ENCODE peak calls at places on chromosomes 4 and X, in eight cellular contexts. R is GM23248, X is HCT116, S is GM23338, K is PC-3, B is PC-9, G is hepatocyte, C is Karpas-422. F is an unnamed sample. For H3K9me2, the result is how much of the 10 kb centered on the place peaks cover.

GRCh38 chrX:152810403-152810802 is 20.2 kb downstream of the CETN2 start:
- DNase-seq in K (no peak), C (no peak), G (no peak), R (peak), X (no peak), S (peak), B (no peak), F (no peak)

GRCh38 chrX:21700967-21701366 is 42.8 kb upstream of the KLHL34 start:
- DNase-seq in R (no peak), S (no peak), X (no peak), G (no peak), B (no peak), C (no peak), K (no peak), F (no peak)

GRCh38 chrX:41085883-41086626 is 810 bp downstream of the USP9X start:
- DNase-seq in C (peak), B (peak), X (no peak), G (peak), S (peak), R (peak), K (peak), F (peak)

GRCh38 chr4:4651811-4652609 is 110.2 kb upstream of the STX18 start:
- DNase-seq in G (no peak), X (no peak), S (peak), R (no peak), K (no peak), B (no peak), C (no peak), F (no peak)

GRCh38 chr4:675980-676870 is 1.9 kb downstream of the MYL5 start:
- DNase-seq in S (no peak), G (no peak), K (no peak), R (no peak), X (no peak), C (peak), B (no peak), F (peak)

GRCh38 chr4:76606662-76607265 is 171.7 kb downstream of the SHROOM3 start:
- DNase-seq in G (peak), X (no peak), S (no peak), R (peak), K (no peak), C (no peak), B (no peak), F (no peak)

GRCh38 chr4:52704676-52705075 is 45.6 kb upstream of the USP46 start:
- DNase-seq in B (no peak), R (no peak), K (no peak), S (no peak), G (no peak), C (no peak), X (no peak), F (no peak)

GRCh38 chr4:143609492-143609891 is 91.0 kb downstream of the FREM3 start:
- DNase-seq in B (no peak), G (no peak), K (no peak), C (no peak), X (no peak), S (no peak), R (no peak), F (no peak)

GRCh38 chr4:54714631-54715030 is 56.9 kb downstream of the KIT start:
- DNase-seq in B (no peak), S (no peak), C (no peak), K (no peak), G (no peak), R (no peak), X (no peak), F (no peak)

GRCh38 chr4:39320381-39321115 is 45.6 kb downstream of the RFC1 start:
- DNase-seq in G (no peak), S (no peak), K (peak), X (no peak), C (no peak), R (peak), B (no peak), F (no peak)

GRCh38 chrX:21940356-21940829 is at the start of gene SMS:
- DNase-seq in R (peak), K (peak), G (peak), C (peak), S (peak), B (peak), X (no peak), F (peak)

GRCh38 chr4:120008957-120009356 is 57.7 kb downstream of the MAD2L1 start:
- DNase-seq in R (no peak), X (no peak), S (no peak), K (no peak), G (no peak), B (no peak), C (no peak), F (no peak)

GRCh38 chrX:15157624-15158023 is 112.3 kb downstream of the ASB9 start:
- DNase-seq in G (no peak), R (no peak), S (no peak), K (no peak), X (no peak), C (peak), B (no peak), F (no peak)

GRCh38 chr4:89111833-89112563 is 665 bp downstream of the TIGD2 start:
- DNase-seq in S (peak), G (peak), X (no peak), R (peak), B (peak), K (peak), C (peak), F (no peak)

GRCh38 chr4:10364194-10364593 is 93.0 kb downstream of the ZNF518B start:
- DNase-seq in B (no peak), S (no peak), R (no peak), K (no peak), X (no peak), C (no peak), G (no peak), F (no peak)

GRCh38 chr4:8556341-8557150 is 23.6 kb upstream of the GPR78 start:
- DNase-seq in K (no peak), R (peak), G (no peak), B (peak), X (no peak), C (no peak), S (no peak), F (no peak)

GRCh38 chr4:90198086-90198847 is 71.1 kb downstream of the CCSER1 start:
- DNase-seq in R (no peak), K (no peak), G (no peak), B (no peak), S (peak), X (no peak), C (no peak), F (no peak)

GRCh38 chr4:3820806-3821579 is 54.8 kb downstream of the ADRA2C start:
- DNase-seq in C (no peak), R (no peak), S (no peak), G (no peak), X (no peak), B (no peak), K (no peak), F (no peak)

GRCh38 chr4:142815834-142816233 is 30.3 kb downstream of the INPP4B start:
- DNase-seq in S (no peak), K (peak), B (peak), C (no peak), X (peak), G (no peak), R (peak), F (no peak)

GRCh38 chr4:168724243-168724642 is 227.4 kb downstream of the PALLD start:
- DNase-seq in K (no peak), X (no peak), B (no peak), S (no peak), R (no peak), C (no peak), G (no peak), F (no peak)

GRCh38 chr4:168724960-168725359 is 228.1 kb downstream of the PALLD start:
- DNase-seq in G (no peak), R (peak), K (no peak), S (peak), B (no peak), C (no peak), X (no peak), F (no peak)

GRCh38 chr4:168723569-168723968 is 226.7 kb downstream of the PALLD start:
- DNase-seq in C (no peak), S (no peak), G (no peak), K (no peak), B (no peak), X (no peak), R (no peak), F (no peak)

GRCh38 chr4:168723020-168723419 is 226.2 kb downstream of the PALLD start:
- DNase-seq in R (peak), G (no peak), C (no peak), S (no peak), K (peak), B (no peak), X (no peak), F (no peak)

GRCh38 chr4:168725935-168726334 is 229.1 kb downstream of the PALLD start:
- DNase-seq in S (no peak), B (no peak), G (no peak), C (no peak), R (no peak), X (no peak), K (no peak), F (no peak)
- H3K4me2 ChIP-seq in S (no peak), B (no peak), G (no peak), C (no peak), R (no peak), X (no peak), K (no peak), F (no peak)

DNA sequence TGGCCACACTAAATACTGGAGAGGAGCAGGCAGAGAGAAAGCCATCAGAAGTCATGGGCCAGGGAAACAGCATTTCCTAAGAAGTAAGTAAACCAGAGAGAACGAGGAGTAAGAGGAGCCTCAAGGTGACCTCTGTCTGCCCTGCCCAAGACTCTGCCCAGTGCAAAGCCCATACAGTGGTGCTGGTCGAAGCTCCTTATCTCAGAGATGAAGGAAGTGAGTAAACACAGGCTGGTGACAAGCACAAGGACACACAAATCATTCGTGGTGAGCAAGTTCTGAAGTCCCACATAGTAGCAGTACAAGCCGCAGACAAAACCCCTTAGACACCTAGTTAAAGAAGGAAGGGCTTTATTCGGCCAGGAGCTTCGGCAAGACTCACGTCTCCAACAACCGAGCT is 62.7 kb downstream of the DCTD start:
- DNase-seq in G (no peak), C (no peak), R (no peak), X (no peak), S (no peak), K (no peak), B (no peak), F (no peak)
- H2AFZ ChIP-seq in G (no peak), C (no peak), R (no peak), X (no peak), S (peak), K (no peak), B (no peak), F (no peak)

DNA sequence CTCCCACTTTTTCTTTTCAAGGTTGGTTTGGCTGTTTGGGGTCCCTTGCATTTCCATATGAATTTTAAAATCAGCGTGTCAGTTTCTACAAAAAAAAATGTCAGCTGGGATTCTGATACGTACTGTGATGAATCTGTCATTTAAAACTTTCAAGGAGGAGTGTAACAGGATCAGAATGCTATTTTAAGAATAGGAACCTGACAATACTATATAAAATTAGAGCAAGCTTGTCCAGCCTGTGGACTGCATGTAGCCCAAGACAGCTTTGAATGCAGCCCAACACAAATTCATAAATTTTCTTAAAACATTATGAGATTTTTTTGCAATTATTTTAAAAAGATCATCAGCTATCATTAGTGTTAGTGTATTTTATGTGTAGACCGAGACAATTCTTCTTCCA is 56.5 kb downstream of the TMEM164 start:
- DNase-seq in B (no peak), X (no peak), G (no peak), R (no peak), C (no peak), S (no peak), K (no peak), F (no peak)
- H3K9me2 ChIP-seq in B (under half), X (under half), G (under half), R (under half), C (under half), S (under half), K (under half), F (under half)

GRCh38 chrX:19372170-19373033 is 28.7 kb downstream of the PDHA1 start:
- DNase-seq in R (peak), K (peak), B (peak), C (peak), G (peak), S (peak), X (peak), F (peak)
- H3K4me2 ChIP-seq in R (peak), K (peak), B (peak), C (peak), G (peak), S (peak), X (no peak), F (peak)

GRCh38 chrX:17655232-17656034 is 81.9 kb upstream of the SCML1 start:
- DNase-seq in G (peak), X (no peak), K (no peak), R (peak), S (peak), B (no peak), C (no peak), F (no peak)
- H2AFZ ChIP-seq in G (no peak), X (no peak), K (no peak), R (peak), S (no peak), B (no peak), C (no peak), F (no peak)

DNA sequence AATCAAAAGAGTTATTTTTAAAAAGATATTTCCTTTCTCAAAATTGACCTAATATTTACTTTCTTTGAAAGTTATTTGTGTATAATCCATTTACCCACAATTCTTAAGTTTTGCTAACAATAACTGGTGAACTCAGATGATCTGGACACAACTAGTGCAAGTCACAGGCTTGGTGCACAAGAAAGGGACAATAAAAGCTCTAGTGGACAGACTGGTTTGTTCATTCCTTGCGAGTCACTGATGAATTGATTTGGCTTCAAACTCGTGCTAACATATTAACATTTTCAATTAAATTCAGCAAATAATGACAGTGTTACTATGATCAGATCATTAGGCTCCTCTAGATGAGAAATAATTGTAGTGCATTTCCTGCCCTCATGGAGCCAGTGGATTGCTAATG is 169.2 kb downstream of the BMPR1B start:
- DNase-seq in R (no peak), C (no peak), X (no peak), S (no peak), K (peak), G (no peak), B (no peak), F (no peak)
- H3K9me2 ChIP-seq in R (under half), C (under half), X (under half), S (under half), K (under half), G (under half), B (under half), F (under half)

F was measured in OCI-LY7.